ENCODE peak calls at places on chromosome 20, in four cellular contexts. Q is mesothelial cell of epicardium, Z is astrocyte of the spinal cord, W is psoas muscle. E is an unnamed sample.

GRCh38 chr20:40493551-40493950 is 195.5 kb downstream of the MAFB start:
- DNase-seq in Q (no peak), Z (peak), W (no peak), E (no peak)

GRCh38 chr20:37411408-37412306 is 65.7 kb downstream of the SRC start:
- DNase-seq in Q (no peak), Z (no peak), W (no peak), E (no peak)

GRCh38 chr20:7193681-7194080 is 426.2 kb downstream of the BMP2 start:
- DNase-seq in Q (no peak), Z (peak), W (no peak), E (no peak)

GRCh38 chr20:10634683-10635411 is 39.0 kb downstream of the JAG1 start:
- DNase-seq in Q (no peak), Z (peak), W (no peak), E (no peak)

GRCh38 chr20:23649830-23650417 is 12.2 kb upstream of the CST3 start:
- DNase-seq in Q (no peak), Z (no peak), W (no peak), E (no peak)

GRCh38 chr20:39823239-39823638 is 861.1 kb downstream of the DHX35 start:
- DNase-seq in Q (no peak), Z (peak), W (no peak), E (no peak)

GRCh38 chr20:50425076-50425475 is 85.1 kb upstream of the PTPN1 start:
- DNase-seq in Q (no peak), Z (no peak), W (peak), E (no peak)

GRCh38 chr20:52087471-52087870 is 104.1 kb downstream of the ZFP64 start:
- DNase-seq in Q (no peak), Z (peak), W (no peak), E (no peak)

GRCh38 chr20:61604494-61604893 is 352.4 kb downstream of the CDH4 start:
- DNase-seq in Q (no peak), Z (no peak), W (no peak), E (no peak)

GRCh38 chr20:50367104-50367674 is 143.0 kb upstream of the PTPN1 start:
- DNase-seq in Q (no peak), Z (no peak), W (no peak), E (no peak)

GRCh38 chr20:15081301-15081700 is 743.9 kb upstream of the FLRT3 start:
- DNase-seq in Q (no peak), Z (no peak), W (no peak), E (no peak)

GRCh38 chr20:2984956-2985661 is 58.3 kb upstream of the GNRH2 start:
- DNase-seq in Q (no peak), Z (peak), W (no peak), E (no peak)

GRCh38 chr20:7841967-7842301 is 98.3 kb downstream of the HAO1 start:
- DNase-seq in Q (no peak), Z (peak), W (peak), E (no peak)

GRCh38 chr20:1802385-1803215 is 92.6 kb upstream of the SIRPA start:
- DNase-seq in Q (peak), Z (peak), W (peak), E (peak)

GRCh38 chr20:8454137-8454712 is 322.2 kb downstream of the PLCB1 start:
- DNase-seq in Q (no peak), Z (peak), W (no peak), E (no peak)

GRCh38 chr20:23009636-23010035 is 25.5 kb upstream of the SSTR4 start:
- DNase-seq in Q (no peak), Z (no peak), W (no peak), E (no peak)

GRCh38 chr20:59783020-59784010 is 150.1 kb downstream of the SYCP2 start:
- DNase-seq in Q (peak), Z (peak), W (peak), E (peak)

GRCh38 chr20:21377701-21378100 is 19.6 kb downstream of the NKX2-4 start:
- DNase-seq in Q (no peak), Z (no peak), W (no peak), E (no peak)

GRCh38 chr20:23291575-23292240 is 58.9 kb upstream of the NXT1 start:
- DNase-seq in Q (no peak), Z (no peak), W (no peak), E (no peak)

GRCh38 chr20:56271974-56272373 is 23.4 kb downstream of the MC3R start:
- DNase-seq in Q (no peak), Z (no peak), W (no peak), E (no peak)

GRCh38 chr20:48826883-48827771 is 672 bp downstream of the PREX1 start:
- DNase-seq in Q (peak), Z (peak), W (peak), E (no peak)
- TF ChIP-seq CTCF in Q (no peak), Z (no peak), W (no peak), E (no peak)

GRCh38 chr20:20024942-20025341 is 7.8 kb downstream of the NAA20 start:
- DNase-seq in Q (no peak), Z (peak), W (no peak), E (no peak)

GRCh38 chr20:20023395-20023794 is 6.2 kb downstream of the NAA20 start:
- DNase-seq in Q (no peak), Z (no peak), W (no peak), E (no peak)

GRCh38 chr20:20019123-20019522 is 2.0 kb downstream of the NAA20 start:
- DNase-seq in Q (no peak), Z (no peak), W (no peak), E (no peak)

GRCh38 chr20:20022498-20022897 is 5.3 kb downstream of the NAA20 start:
- DNase-seq in Q (no peak), Z (no peak), W (no peak), E (no peak)

GRCh38 chr20:20021835-20022234 is 4.7 kb downstream of the NAA20 start:
- DNase-seq in Q (no peak), Z (no peak), W (no peak), E (no peak)
- TF ChIP-seq CTCF in Q (no peak), Z (no peak), W (no peak), E (no peak)

DNA sequence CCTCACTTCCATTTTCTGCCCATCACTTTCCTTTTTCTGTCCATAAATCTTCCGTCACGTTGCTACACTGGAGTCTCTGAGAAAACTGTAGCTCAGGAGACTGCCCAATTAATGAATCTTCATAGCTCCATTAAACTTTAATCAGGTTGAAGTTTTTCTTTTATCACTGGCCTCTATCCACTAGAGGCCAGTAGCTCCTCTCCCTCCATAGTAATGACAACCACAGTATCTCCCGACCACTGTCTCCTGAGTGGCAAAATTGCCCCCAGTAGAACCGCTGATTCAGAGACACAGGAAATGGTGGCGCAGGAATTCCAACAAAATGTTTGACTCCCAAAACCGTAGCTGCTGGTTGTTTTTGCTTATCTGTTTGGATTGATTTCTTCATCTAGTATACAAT is 18.4 kb upstream of the DOK5 start:
- DNase-seq in Q (no peak), Z (no peak), W (no peak), E (no peak)
- TF ChIP-seq CTCF in Q (no peak), Z (no peak), W (peak), E (no peak)

GRCh38 chr20:46087161-46087560 is 2.6 kb downstream of the NCOA5 start:
- DNase-seq in Q (no peak), Z (peak), W (no peak), E (no peak)
- TF ChIP-seq CTCF in Q (peak), Z (peak), W (peak), E (peak)

GRCh38 chr20:62822788-62823651 is 6.2 kb downstream of the COL9A3 start:
- DNase-seq in Q (no peak), Z (no peak), W (no peak), E (no peak)
- TF ChIP-seq CTCF in Q (no peak), Z (peak), W (no peak), E (peak)

DNA sequence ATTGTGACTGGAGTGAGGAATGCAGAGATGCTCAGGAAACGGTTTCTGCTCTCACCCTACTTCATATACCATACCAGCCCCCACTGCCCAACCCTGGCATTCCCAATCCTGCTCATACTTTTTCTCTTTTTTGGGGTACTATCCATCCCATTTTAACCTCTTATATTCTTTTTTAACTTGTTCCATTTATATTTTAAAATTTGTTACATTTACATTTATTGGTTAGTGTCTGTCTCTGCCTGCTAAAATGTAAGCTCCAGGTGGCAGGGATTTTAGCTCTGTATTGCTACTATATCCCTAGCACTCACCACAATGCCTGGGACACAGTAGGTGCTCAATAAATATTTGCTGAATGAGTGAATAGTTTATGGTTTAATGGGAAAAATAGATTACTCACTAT is 8.1 kb downstream of the FERMT1 start:
- DNase-seq in Q (no peak), Z (no peak), W (no peak), E (no peak)
- TF ChIP-seq CTCF in Q (no peak), Z (no peak), W (no peak), E (no peak)

GRCh38 chr20:54598351-54598750 is 123.0 kb downstream of the DOK5 start:
- DNase-seq in Q (no peak), Z (no peak), W (no peak), E (no peak)
- TF ChIP-seq CTCF in Q (no peak), Z (no peak), W (no peak), E (no peak)